ENCODE peak calls at places on chromosomes 11 and 22, in six cellular contexts. One of them, this sample, is unnamed.

GRCh38 chr11:101862410-101863233 is 52.2 kb upstream of the CEP126 start:
- DNase-seq in GM23338: peak; percentile 79
- DNase-seq in MM.1S: no peak
- DNase-seq in SK-N-SH: peak; percentile 15
- DNase-seq in PC-3: peak; percentile 71
- DNase-seq in neural progenitor cell: peak; percentile 63
- DNase-seq in this sample: peak; percentile 87

GRCh38 chr11:75383246-75383645 is 16.1 kb upstream of the RPS3 start:
- DNase-seq in neural progenitor cell: no peak
- DNase-seq in PC-3: no peak
- DNase-seq in SK-N-SH: no peak
- DNase-seq in MM.1S: no peak
- DNase-seq in GM23338: peak; percentile 58
- DNase-seq in this sample: no peak

GRCh38 chr11:64090811-64091516 is 55.2 kb downstream of the FLRT1 start:
- DNase-seq in neural progenitor cell: peak; percentile 64
- DNase-seq in SK-N-SH: no peak
- DNase-seq in PC-3: no peak
- DNase-seq in GM23338: peak; percentile 33
- DNase-seq in MM.1S: no peak
- DNase-seq in this sample: peak; percentile 62

GRCh38 chr11:83759148-83759547 is 473.0 kb upstream of the CCDC90B start:
- DNase-seq in GM23338: peak; percentile 8
- DNase-seq in MM.1S: no peak
- DNase-seq in neural progenitor cell: no peak
- DNase-seq in PC-3: no peak
- DNase-seq in SK-N-SH: no peak
- DNase-seq in this sample: no peak

GRCh38 chr11:74611369-74611861 is 19.0 kb downstream of the POLD3 start:
- DNase-seq in neural progenitor cell: peak; percentile 15
- DNase-seq in MM.1S: peak; percentile 58
- DNase-seq in PC-3: peak; percentile 68
- DNase-seq in GM23338: peak; percentile 48
- DNase-seq in SK-N-SH: peak; percentile 29
- DNase-seq in this sample: peak; percentile 85

GRCh38 chr11:130431337-130431773 is 2.9 kb upstream of the ADAMTS8 start:
- DNase-seq in GM23338: peak; percentile 96
- DNase-seq in PC-3: peak; percentile 95
- DNase-seq in neural progenitor cell: peak; percentile 90
- DNase-seq in SK-N-SH: peak; percentile 80
- DNase-seq in MM.1S: peak; percentile 70
- DNase-seq in this sample: peak; percentile 70

GRCh38 chr11:107705027-107705426 is 6.8 kb downstream of the SLN start:
- DNase-seq in GM23338: no peak
- DNase-seq in PC-3: peak; percentile 98
- DNase-seq in SK-N-SH: no peak
- DNase-seq in neural progenitor cell: no peak
- DNase-seq in MM.1S: no peak
- DNase-seq in this sample: peak; percentile 96

GRCh38 chr11:37946155-37946766 is 1348.2 kb upstream of the RAG2 start:
- DNase-seq in GM23338: peak; percentile 65
- DNase-seq in PC-3: peak; percentile 54
- DNase-seq in MM.1S: peak; percentile 69
- DNase-seq in neural progenitor cell: peak; percentile 60
- DNase-seq in SK-N-SH: peak; percentile 16
- DNase-seq in this sample: peak; percentile 43

GRCh38 chr11:76307416-76307815 is 73.5 kb downstream of the THAP12 start:
- DNase-seq in neural progenitor cell: no peak
- DNase-seq in SK-N-SH: no peak
- DNase-seq in GM23338: no peak
- DNase-seq in PC-3: no peak
- DNase-seq in MM.1S: no peak
- DNase-seq in this sample: no peak

GRCh38 chr11:76233196-76233921 is 27.1 kb upstream of the WNT11 start:
- DNase-seq in MM.1S: no peak
- DNase-seq in SK-N-SH: no peak
- DNase-seq in PC-3: no peak
- DNase-seq in GM23338: no peak
- DNase-seq in neural progenitor cell: no peak
- DNase-seq in this sample: no peak

GRCh38 chr22:23696326-23696851 is 5.6 kb downstream of the RGL4 start:
- DNase-seq in SK-N-SH: no peak
- DNase-seq in MM.1S: no peak
- DNase-seq in neural progenitor cell: no peak
- DNase-seq in PC-3: no peak
- DNase-seq in GM23338: no peak
- DNase-seq in this sample: no peak

GRCh38 chr11:75259711-75260110 is 19.1 kb downstream of the TPBGL start:
- DNase-seq in SK-N-SH: no peak
- DNase-seq in MM.1S: no peak
- DNase-seq in PC-3: no peak
- DNase-seq in neural progenitor cell: no peak
- DNase-seq in GM23338: no peak
- DNase-seq in this sample: no peak

GRCh38 chr11:72195921-72196320 is 4.0 kb downstream of the FOLR1 start:
- DNase-seq in GM23338: no peak
- DNase-seq in SK-N-SH: no peak
- DNase-seq in MM.1S: no peak
- DNase-seq in neural progenitor cell: no peak
- DNase-seq in PC-3: no peak
- DNase-seq in this sample: no peak
- TF ChIP-seq EZH2phosphoT487 in GM23338: no peak
- TF ChIP-seq EZH2phosphoT487 in SK-N-SH: no peak
- TF ChIP-seq EZH2phosphoT487 in MM.1S: no peak
- TF ChIP-seq EZH2phosphoT487 in neural progenitor cell: no peak
- TF ChIP-seq EZH2phosphoT487 in PC-3: no peak
- TF ChIP-seq EZH2phosphoT487 in this sample: no peak

GRCh38 chr11:70739091-70739490 is 340.8 kb downstream of the CTTN start:
- DNase-seq in MM.1S: no peak
- DNase-seq in GM23338: no peak
- DNase-seq in PC-3: no peak
- DNase-seq in neural progenitor cell: no peak
- DNase-seq in SK-N-SH: no peak
- DNase-seq in this sample: no peak
- H2AFZ ChIP-seq in MM.1S: no peak overlapping the region
- H2AFZ ChIP-seq in GM23338: no peak overlapping the region
- H2AFZ ChIP-seq in PC-3: no peak overlapping the region
- H2AFZ ChIP-seq in neural progenitor cell: no peak overlapping the region
- H2AFZ ChIP-seq in SK-N-SH: no peak overlapping the region
- H2AFZ ChIP-seq in this sample: no peak overlapping the region

GRCh38 chr22:37562049-37562784 is 1.9 kb downstream of the CDC42EP1 start:
- DNase-seq in neural progenitor cell: no peak
- DNase-seq in SK-N-SH: no peak
- DNase-seq in PC-3: no peak
- DNase-seq in MM.1S: no peak
- DNase-seq in GM23338: no peak
- DNase-seq in this sample: no peak
- H3F3A ChIP-seq in neural progenitor cell: peaks cover 26% of the 10 kb centered on the region
- H3F3A ChIP-seq in SK-N-SH: peaks cover 47% of the 10 kb centered on the region
- H3F3A ChIP-seq in PC-3: peaks cover 5% of the 10 kb centered on the region
- H3F3A ChIP-seq in MM.1S: no peaks in the 10 kb centered on the region
- H3F3A ChIP-seq in GM23338: peaks cover 14% of the 10 kb centered on the region
- H3F3A ChIP-seq in this sample: peaks cover 35% of the 10 kb centered on the region

GRCh38 chr11:116193321-116194114 is 579.3 kb downstream of the BUD13 start:
- DNase-seq in SK-N-SH: peak; percentile 66
- DNase-seq in MM.1S: no peak
- DNase-seq in GM23338: peak; percentile 88
- DNase-seq in PC-3: peak; percentile 49
- DNase-seq in neural progenitor cell: peak; percentile 79
- DNase-seq in this sample: peak; percentile 46

GRCh38 chr11:116202922-116203321 is 569.9 kb downstream of the BUD13 start:
- DNase-seq in MM.1S: no peak
- DNase-seq in SK-N-SH: no peak
- DNase-seq in GM23338: no peak
- DNase-seq in neural progenitor cell: no peak
- DNase-seq in PC-3: no peak
- DNase-seq in this sample: no peak

GRCh38 chr11:116194156-116194904 is 578.5 kb downstream of the BUD13 start:
- DNase-seq in SK-N-SH: no peak
- DNase-seq in PC-3: no peak
- DNase-seq in neural progenitor cell: no peak
- DNase-seq in MM.1S: no peak
- DNase-seq in GM23338: no peak
- DNase-seq in this sample: no peak

GRCh38 chr11:116199182-116199581 is 573.6 kb downstream of the BUD13 start:
- DNase-seq in PC-3: no peak
- DNase-seq in neural progenitor cell: no peak
- DNase-seq in GM23338: no peak
- DNase-seq in SK-N-SH: peak; percentile 87
- DNase-seq in MM.1S: no peak
- DNase-seq in this sample: no peak
- TF ChIP-seq EZH2phosphoT487 in PC-3: no peak
- TF ChIP-seq EZH2phosphoT487 in neural progenitor cell: no peak
- TF ChIP-seq EZH2phosphoT487 in GM23338: no peak
- TF ChIP-seq EZH2phosphoT487 in SK-N-SH: no peak
- TF ChIP-seq EZH2phosphoT487 in MM.1S: no peak
- TF ChIP-seq EZH2phosphoT487 in this sample: no peak

DNA sequence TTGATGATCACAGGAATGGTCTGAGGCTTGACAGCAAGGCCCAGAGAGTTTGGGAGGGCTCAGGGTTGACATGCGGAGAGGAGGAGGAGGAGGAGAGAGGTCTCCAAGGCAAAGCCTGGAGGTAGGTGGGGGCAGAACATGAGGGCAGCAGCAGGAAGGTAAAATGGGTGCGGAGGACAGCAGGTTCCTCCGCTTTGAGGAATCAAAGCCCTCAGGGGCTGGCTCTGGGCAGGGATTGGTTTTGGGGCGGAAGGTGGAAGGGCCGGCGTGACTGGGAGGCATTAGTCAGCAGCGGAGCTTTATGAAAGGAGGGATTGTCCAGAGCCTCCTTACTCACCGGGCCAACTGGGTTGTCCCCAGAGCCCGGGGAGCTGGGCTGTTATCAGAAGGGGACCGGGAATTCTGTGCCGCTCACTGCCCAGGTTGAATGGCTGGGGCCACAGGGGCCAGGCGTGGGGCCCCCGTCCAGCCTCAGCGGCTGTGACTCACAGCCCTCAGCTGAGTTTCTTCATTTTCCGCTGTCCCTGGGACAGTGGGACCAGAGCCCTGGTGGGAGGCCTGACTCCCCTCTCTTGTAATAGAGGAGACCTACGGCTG is 36.2 kb downstream of the LIF start:
- DNase-seq in MM.1S: no peak
- DNase-seq in GM23338: no peak
- DNase-seq in PC-3: peak; percentile 97
- DNase-seq in SK-N-SH: peak; percentile 15
- DNase-seq in neural progenitor cell: peak; percentile 29
- DNase-seq in this sample: no peak
- H2AFZ ChIP-seq in MM.1S: no peak overlapping the region
- H2AFZ ChIP-seq in GM23338: peak overlapping the region; percentile 52
- H2AFZ ChIP-seq in PC-3: no peak overlapping the region
- H2AFZ ChIP-seq in SK-N-SH: no peak overlapping the region
- H2AFZ ChIP-seq in neural progenitor cell: peak overlapping the region; percentile 73
- H2AFZ ChIP-seq in this sample: no peak overlapping the region

DNA sequence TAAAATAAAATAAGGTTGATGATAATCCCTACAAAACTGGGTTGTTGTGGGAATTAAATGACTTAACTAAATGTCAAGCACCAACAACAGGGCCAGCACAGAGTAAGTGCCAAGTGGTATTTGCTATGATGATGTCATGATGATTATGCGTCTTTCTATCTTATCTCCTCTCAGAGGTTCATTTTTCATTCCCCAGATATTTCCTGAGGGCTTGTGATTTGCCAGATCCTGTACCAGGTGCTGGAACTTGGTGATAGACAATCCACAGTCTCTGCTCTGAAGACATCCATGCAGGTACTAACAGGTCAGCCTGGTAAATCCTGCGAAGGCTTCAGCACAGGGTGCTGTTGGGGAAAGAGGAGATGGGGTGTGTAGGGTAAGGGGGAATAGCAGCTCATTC is 8.2 kb upstream of the MYH9 start:
- DNase-seq in PC-3: peak; percentile 72
- DNase-seq in SK-N-SH: peak; percentile 52
- DNase-seq in MM.1S: no peak
- DNase-seq in GM23338: no peak
- DNase-seq in neural progenitor cell: no peak
- DNase-seq in this sample: peak; percentile 69
- H3F3A ChIP-seq in PC-3: no peaks in the 10 kb centered on the region
- H3F3A ChIP-seq in SK-N-SH: peaks cover 32% of the 10 kb centered on the region
- H3F3A ChIP-seq in MM.1S: no peaks in the 10 kb centered on the region
- H3F3A ChIP-seq in GM23338: no peaks in the 10 kb centered on the region
- H3F3A ChIP-seq in neural progenitor cell: peaks cover 5% of the 10 kb centered on the region
- H3F3A ChIP-seq in this sample: peaks cover 26% of the 10 kb centered on the region

DNA sequence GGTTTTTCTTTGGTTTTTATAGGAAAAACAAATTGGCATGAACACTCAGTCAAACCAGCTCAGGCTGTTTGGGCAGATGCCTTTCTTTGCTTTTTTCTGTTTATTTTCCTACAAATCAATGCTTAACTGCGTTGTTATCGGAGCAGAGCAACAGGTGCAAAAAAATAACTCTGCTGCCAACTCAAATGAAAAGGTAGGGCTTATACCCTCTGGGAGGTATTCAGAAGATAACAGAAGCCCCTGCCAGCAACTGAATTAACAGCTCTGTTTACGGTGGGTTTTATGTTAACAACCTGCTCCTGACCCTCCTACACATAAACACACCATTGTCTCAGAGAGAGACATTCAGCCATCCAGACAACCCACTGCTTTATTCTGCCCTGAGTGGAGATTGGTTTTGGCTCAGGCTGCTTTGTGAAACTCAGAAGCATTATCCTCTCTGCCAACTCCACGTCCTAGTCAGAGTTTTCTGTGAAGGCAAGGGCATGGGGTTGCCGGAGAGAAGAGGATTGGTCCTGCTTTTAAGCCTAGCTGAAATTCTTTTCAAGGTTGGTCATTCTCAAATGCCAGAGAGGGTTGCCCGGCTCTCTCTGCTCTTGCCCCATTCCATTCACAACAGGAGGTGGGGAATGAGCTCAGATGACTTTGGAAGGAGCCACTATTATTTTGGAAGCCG is 11.3 kb downstream of the EHF start:
- DNase-seq in MM.1S: no peak
- DNase-seq in GM23338: no peak
- DNase-seq in PC-3: peak; percentile 74
- DNase-seq in neural progenitor cell: peak; percentile 39
- DNase-seq in SK-N-SH: no peak
- DNase-seq in this sample: peak; percentile 42
- TF ChIP-seq EZH2phosphoT487 in MM.1S: no peak
- TF ChIP-seq EZH2phosphoT487 in GM23338: no peak
- TF ChIP-seq EZH2phosphoT487 in PC-3: no peak
- TF ChIP-seq EZH2phosphoT487 in neural progenitor cell: no peak
- TF ChIP-seq EZH2phosphoT487 in SK-N-SH: no peak
- TF ChIP-seq EZH2phosphoT487 in this sample: no peak

GRCh38 chr11:132681971-132682370 is 850.3 kb downstream of the OPCML start:
- DNase-seq in PC-3: no peak
- DNase-seq in MM.1S: no peak
- DNase-seq in GM23338: no peak
- DNase-seq in SK-N-SH: no peak
- DNase-seq in neural progenitor cell: no peak
- DNase-seq in this sample: no peak
- H2AFZ ChIP-seq in PC-3: no peak overlapping the region
- H2AFZ ChIP-seq in MM.1S: no peak overlapping the region
- H2AFZ ChIP-seq in GM23338: no peak overlapping the region
- H2AFZ ChIP-seq in SK-N-SH: no peak overlapping the region
- H2AFZ ChIP-seq in neural progenitor cell: no peak overlapping the region
- H2AFZ ChIP-seq in this sample: no peak overlapping the region

This sample was measured in GM23248.